ENCODE peak calls at places on chromosome 12, in five cellular contexts. One of them, this sample, is unnamed.

GRCh38 chr12:110109037-110109836 is 14.9 kb upstream of the IFT81 start:
- DNase-seq in posterior cingulate gyrus: no peak
- DNase-seq in ELF-1: peak; percentile 32
- DNase-seq in stimulated activated CD8-positive, alpha-beta memory T cell treated with anti-CD3 and anti-CD28 coated beads, Interleukin-12 subunit alpha, Interleukin-12 subunit beta, amount 100 ng/mL, for 4 hours: no peak
- DNase-seq in activated CD4-positive, alpha-beta T cell treated with anti-CD3 and anti-CD28 coated beads, Interleukin-2, amount 50 U/mL, for 1 hour: no peak
- DNase-seq in this sample: no peak

GRCh38 chr12:29164477-29165163 is 15.5 kb downstream of the FAR2 start:
- DNase-seq in posterior cingulate gyrus: no peak
- DNase-seq in ELF-1: no peak
- DNase-seq in stimulated activated CD8-positive, alpha-beta memory T cell treated with anti-CD3 and anti-CD28 coated beads, Interleukin-12 subunit alpha, Interleukin-12 subunit beta, amount 100 ng/mL, for 4 hours: no peak
- DNase-seq in activated CD4-positive, alpha-beta T cell treated with anti-CD3 and anti-CD28 coated beads, Interleukin-2, amount 50 U/mL, for 1 hour: no peak
- DNase-seq in this sample: no peak

GRCh38 chr12:88562846-88563582 is 17.3 kb downstream of the KITLG start:
- DNase-seq in posterior cingulate gyrus: no peak
- DNase-seq in ELF-1: no peak
- DNase-seq in stimulated activated CD8-positive, alpha-beta memory T cell treated with anti-CD3 and anti-CD28 coated beads, Interleukin-12 subunit alpha, Interleukin-12 subunit beta, amount 100 ng/mL, for 4 hours: no peak
- DNase-seq in activated CD4-positive, alpha-beta T cell treated with anti-CD3 and anti-CD28 coated beads, Interleukin-2, amount 50 U/mL, for 1 hour: no peak
- DNase-seq in this sample: no peak

GRCh38 chr12:64583395-64584172 is 26.7 kb upstream of the RASSF3 start:
- DNase-seq in posterior cingulate gyrus: no peak
- DNase-seq in ELF-1: no peak
- DNase-seq in stimulated activated CD8-positive, alpha-beta memory T cell treated with anti-CD3 and anti-CD28 coated beads, Interleukin-12 subunit alpha, Interleukin-12 subunit beta, amount 100 ng/mL, for 4 hours: no peak
- DNase-seq in activated CD4-positive, alpha-beta T cell treated with anti-CD3 and anti-CD28 coated beads, Interleukin-2, amount 50 U/mL, for 1 hour: no peak
- DNase-seq in this sample: no peak

GRCh38 chr12:66725031-66725430 is 46.2 kb upstream of the GRIP1 start:
- DNase-seq in posterior cingulate gyrus: no peak
- DNase-seq in ELF-1: no peak
- DNase-seq in stimulated activated CD8-positive, alpha-beta memory T cell treated with anti-CD3 and anti-CD28 coated beads, Interleukin-12 subunit alpha, Interleukin-12 subunit beta, amount 100 ng/mL, for 4 hours: no peak
- DNase-seq in activated CD4-positive, alpha-beta T cell treated with anti-CD3 and anti-CD28 coated beads, Interleukin-2, amount 50 U/mL, for 1 hour: no peak
- DNase-seq in this sample: no peak

GRCh38 chr12:104230304-104230703 is 14.7 kb downstream of the TXNRD1 start:
- DNase-seq in posterior cingulate gyrus: no peak
- DNase-seq in ELF-1: no peak
- DNase-seq in stimulated activated CD8-positive, alpha-beta memory T cell treated with anti-CD3 and anti-CD28 coated beads, Interleukin-12 subunit alpha, Interleukin-12 subunit beta, amount 100 ng/mL, for 4 hours: no peak
- DNase-seq in activated CD4-positive, alpha-beta T cell treated with anti-CD3 and anti-CD28 coated beads, Interleukin-2, amount 50 U/mL, for 1 hour: no peak
- DNase-seq in this sample: no peak

GRCh38 chr12:108305520-108305919 is 33.6 kb downstream of the CMKLR1 start:
- DNase-seq in posterior cingulate gyrus: peak; percentile 41
- DNase-seq in ELF-1: peak; percentile 68
- DNase-seq in stimulated activated CD8-positive, alpha-beta memory T cell treated with anti-CD3 and anti-CD28 coated beads, Interleukin-12 subunit alpha, Interleukin-12 subunit beta, amount 100 ng/mL, for 4 hours: no peak
- DNase-seq in activated CD4-positive, alpha-beta T cell treated with anti-CD3 and anti-CD28 coated beads, Interleukin-2, amount 50 U/mL, for 1 hour: peak; percentile 4
- DNase-seq in this sample: peak; percentile 51

GRCh38 chr12:2687058-2687457 is 107.7 kb upstream of the FKBP4 start:
- DNase-seq in posterior cingulate gyrus: no peak
- DNase-seq in ELF-1: no peak
- DNase-seq in stimulated activated CD8-positive, alpha-beta memory T cell treated with anti-CD3 and anti-CD28 coated beads, Interleukin-12 subunit alpha, Interleukin-12 subunit beta, amount 100 ng/mL, for 4 hours: no peak
- DNase-seq in activated CD4-positive, alpha-beta T cell treated with anti-CD3 and anti-CD28 coated beads, Interleukin-2, amount 50 U/mL, for 1 hour: no peak
- DNase-seq in this sample: no peak

GRCh38 chr12:13293086-13293485 is 96.6 kb downstream of the EMP1 start:
- DNase-seq in posterior cingulate gyrus: no peak
- DNase-seq in ELF-1: no peak
- DNase-seq in stimulated activated CD8-positive, alpha-beta memory T cell treated with anti-CD3 and anti-CD28 coated beads, Interleukin-12 subunit alpha, Interleukin-12 subunit beta, amount 100 ng/mL, for 4 hours: no peak
- DNase-seq in activated CD4-positive, alpha-beta T cell treated with anti-CD3 and anti-CD28 coated beads, Interleukin-2, amount 50 U/mL, for 1 hour: no peak
- DNase-seq in this sample: no peak

GRCh38 chr12:64824130-64824499 is 332 bp upstream of the TBC1D30 start:
- DNase-seq in posterior cingulate gyrus: no peak
- DNase-seq in ELF-1: no peak
- DNase-seq in stimulated activated CD8-positive, alpha-beta memory T cell treated with anti-CD3 and anti-CD28 coated beads, Interleukin-12 subunit alpha, Interleukin-12 subunit beta, amount 100 ng/mL, for 4 hours: no peak
- DNase-seq in activated CD4-positive, alpha-beta T cell treated with anti-CD3 and anti-CD28 coated beads, Interleukin-2, amount 50 U/mL, for 1 hour: no peak
- DNase-seq in this sample: no peak

GRCh38 chr12:127941332-127941731 is 325.6 kb upstream of the TMEM132C start:
- DNase-seq in posterior cingulate gyrus: no peak
- DNase-seq in ELF-1: no peak
- DNase-seq in stimulated activated CD8-positive, alpha-beta memory T cell treated with anti-CD3 and anti-CD28 coated beads, Interleukin-12 subunit alpha, Interleukin-12 subunit beta, amount 100 ng/mL, for 4 hours: no peak
- DNase-seq in activated CD4-positive, alpha-beta T cell treated with anti-CD3 and anti-CD28 coated beads, Interleukin-2, amount 50 U/mL, for 1 hour: no peak
- DNase-seq in this sample: no peak

GRCh38 chr12:3600039-3600720 is 109.2 kb downstream of the PRMT8 start:
- DNase-seq in posterior cingulate gyrus: no peak
- DNase-seq in ELF-1: peak; percentile 84
- DNase-seq in stimulated activated CD8-positive, alpha-beta memory T cell treated with anti-CD3 and anti-CD28 coated beads, Interleukin-12 subunit alpha, Interleukin-12 subunit beta, amount 100 ng/mL, for 4 hours: no peak
- DNase-seq in activated CD4-positive, alpha-beta T cell treated with anti-CD3 and anti-CD28 coated beads, Interleukin-2, amount 50 U/mL, for 1 hour: no peak
- DNase-seq in this sample: no peak

GRCh38 chr12:46373303-46374182 is 970 bp upstream of the SLC38A2 start:
- DNase-seq in posterior cingulate gyrus: peak; percentile 42
- DNase-seq in ELF-1: peak; percentile 82
- DNase-seq in stimulated activated CD8-positive, alpha-beta memory T cell treated with anti-CD3 and anti-CD28 coated beads, Interleukin-12 subunit alpha, Interleukin-12 subunit beta, amount 100 ng/mL, for 4 hours: no peak
- DNase-seq in activated CD4-positive, alpha-beta T cell treated with anti-CD3 and anti-CD28 coated beads, Interleukin-2, amount 50 U/mL, for 1 hour: peak; percentile 22
- DNase-seq in this sample: peak; percentile 64

GRCh38 chr12:119115296-119115905 is 63.3 kb upstream of the HSPB8 start:
- DNase-seq in posterior cingulate gyrus: no peak
- DNase-seq in ELF-1: peak; percentile 64
- DNase-seq in stimulated activated CD8-positive, alpha-beta memory T cell treated with anti-CD3 and anti-CD28 coated beads, Interleukin-12 subunit alpha, Interleukin-12 subunit beta, amount 100 ng/mL, for 4 hours: no peak
- DNase-seq in activated CD4-positive, alpha-beta T cell treated with anti-CD3 and anti-CD28 coated beads, Interleukin-2, amount 50 U/mL, for 1 hour: peak; percentile 3
- DNase-seq in this sample: no peak

GRCh38 chr12:124577986-124578385 is 10.6 kb upstream of the NCOR2 start:
- DNase-seq in posterior cingulate gyrus: no peak
- DNase-seq in ELF-1: peak; percentile 48
- DNase-seq in stimulated activated CD8-positive, alpha-beta memory T cell treated with anti-CD3 and anti-CD28 coated beads, Interleukin-12 subunit alpha, Interleukin-12 subunit beta, amount 100 ng/mL, for 4 hours: no peak
- DNase-seq in activated CD4-positive, alpha-beta T cell treated with anti-CD3 and anti-CD28 coated beads, Interleukin-2, amount 50 U/mL, for 1 hour: no peak
- DNase-seq in this sample: no peak

GRCh38 chr12:84974177-84974815 is 61.7 kb upstream of the SLC6A15 start:
- DNase-seq in posterior cingulate gyrus: no peak
- DNase-seq in ELF-1: no peak
- DNase-seq in stimulated activated CD8-positive, alpha-beta memory T cell treated with anti-CD3 and anti-CD28 coated beads, Interleukin-12 subunit alpha, Interleukin-12 subunit beta, amount 100 ng/mL, for 4 hours: no peak
- DNase-seq in activated CD4-positive, alpha-beta T cell treated with anti-CD3 and anti-CD28 coated beads, Interleukin-2, amount 50 U/mL, for 1 hour: no peak
- DNase-seq in this sample: no peak

GRCh38 chr12:49891476-49891875 is 12.2 kb downstream of the FAIM2 start:
- DNase-seq in posterior cingulate gyrus: no peak
- DNase-seq in ELF-1: no peak
- DNase-seq in stimulated activated CD8-positive, alpha-beta memory T cell treated with anti-CD3 and anti-CD28 coated beads, Interleukin-12 subunit alpha, Interleukin-12 subunit beta, amount 100 ng/mL, for 4 hours: no peak
- DNase-seq in activated CD4-positive, alpha-beta T cell treated with anti-CD3 and anti-CD28 coated beads, Interleukin-2, amount 50 U/mL, for 1 hour: no peak
- DNase-seq in this sample: no peak

GRCh38 chr12:67655829-67656614 is 7.5 kb downstream of the DYRK2 start:
- DNase-seq in posterior cingulate gyrus: no peak
- DNase-seq in ELF-1: no peak
- DNase-seq in stimulated activated CD8-positive, alpha-beta memory T cell treated with anti-CD3 and anti-CD28 coated beads, Interleukin-12 subunit alpha, Interleukin-12 subunit beta, amount 100 ng/mL, for 4 hours: no peak
- DNase-seq in activated CD4-positive, alpha-beta T cell treated with anti-CD3 and anti-CD28 coated beads, Interleukin-2, amount 50 U/mL, for 1 hour: no peak
- DNase-seq in this sample: no peak

GRCh38 chr12:4392223-4392742 is 12.8 kb upstream of the FGF23 start:
- DNase-seq in posterior cingulate gyrus: no peak
- DNase-seq in ELF-1: no peak
- DNase-seq in stimulated activated CD8-positive, alpha-beta memory T cell treated with anti-CD3 and anti-CD28 coated beads, Interleukin-12 subunit alpha, Interleukin-12 subunit beta, amount 100 ng/mL, for 4 hours: no peak
- DNase-seq in activated CD4-positive, alpha-beta T cell treated with anti-CD3 and anti-CD28 coated beads, Interleukin-2, amount 50 U/mL, for 1 hour: no peak
- DNase-seq in this sample: no peak

GRCh38 chr12:5258498-5258897 is 173.4 kb upstream of the NTF3 start:
- DNase-seq in posterior cingulate gyrus: no peak
- DNase-seq in ELF-1: peak; percentile 8
- DNase-seq in stimulated activated CD8-positive, alpha-beta memory T cell treated with anti-CD3 and anti-CD28 coated beads, Interleukin-12 subunit alpha, Interleukin-12 subunit beta, amount 100 ng/mL, for 4 hours: no peak
- DNase-seq in activated CD4-positive, alpha-beta T cell treated with anti-CD3 and anti-CD28 coated beads, Interleukin-2, amount 50 U/mL, for 1 hour: no peak
- DNase-seq in this sample: no peak

GRCh38 chr12:89848732-89849131 is 140.1 kb upstream of the ATP2B1 start:
- DNase-seq in posterior cingulate gyrus: no peak
- DNase-seq in ELF-1: no peak
- DNase-seq in stimulated activated CD8-positive, alpha-beta memory T cell treated with anti-CD3 and anti-CD28 coated beads, Interleukin-12 subunit alpha, Interleukin-12 subunit beta, amount 100 ng/mL, for 4 hours: no peak
- DNase-seq in activated CD4-positive, alpha-beta T cell treated with anti-CD3 and anti-CD28 coated beads, Interleukin-2, amount 50 U/mL, for 1 hour: no peak
- DNase-seq in this sample: no peak

GRCh38 chr12:89943461-89943860 is 234.8 kb upstream of the ATP2B1 start:
- DNase-seq in posterior cingulate gyrus: no peak
- DNase-seq in ELF-1: no peak
- DNase-seq in stimulated activated CD8-positive, alpha-beta memory T cell treated with anti-CD3 and anti-CD28 coated beads, Interleukin-12 subunit alpha, Interleukin-12 subunit beta, amount 100 ng/mL, for 4 hours: no peak
- DNase-seq in activated CD4-positive, alpha-beta T cell treated with anti-CD3 and anti-CD28 coated beads, Interleukin-2, amount 50 U/mL, for 1 hour: no peak
- DNase-seq in this sample: no peak

GRCh38 chr12:113479578-113480335 is 8.1 kb upstream of the LHX5 start:
- DNase-seq in posterior cingulate gyrus: no peak
- DNase-seq in ELF-1: peak; percentile 91
- DNase-seq in stimulated activated CD8-positive, alpha-beta memory T cell treated with anti-CD3 and anti-CD28 coated beads, Interleukin-12 subunit alpha, Interleukin-12 subunit beta, amount 100 ng/mL, for 4 hours: no peak
- DNase-seq in activated CD4-positive, alpha-beta T cell treated with anti-CD3 and anti-CD28 coated beads, Interleukin-2, amount 50 U/mL, for 1 hour: peak; percentile 36
- DNase-seq in this sample: no peak

GRCh38 chr12:11777962-11778361 is 128.5 kb downstream of the ETV6 start:
- DNase-seq in posterior cingulate gyrus: no peak
- DNase-seq in ELF-1: no peak
- DNase-seq in stimulated activated CD8-positive, alpha-beta memory T cell treated with anti-CD3 and anti-CD28 coated beads, Interleukin-12 subunit alpha, Interleukin-12 subunit beta, amount 100 ng/mL, for 4 hours: no peak
- DNase-seq in activated CD4-positive, alpha-beta T cell treated with anti-CD3 and anti-CD28 coated beads, Interleukin-2, amount 50 U/mL, for 1 hour: no peak
- DNase-seq in this sample: no peak

GRCh38 chr12:47885566-47885965 is 19.2 kb downstream of the VDR start:
- DNase-seq in posterior cingulate gyrus: no peak
- DNase-seq in ELF-1: no peak
- DNase-seq in stimulated activated CD8-positive, alpha-beta memory T cell treated with anti-CD3 and anti-CD28 coated beads, Interleukin-12 subunit alpha, Interleukin-12 subunit beta, amount 100 ng/mL, for 4 hours: no peak
- DNase-seq in activated CD4-positive, alpha-beta T cell treated with anti-CD3 and anti-CD28 coated beads, Interleukin-2, amount 50 U/mL, for 1 hour: no peak
- DNase-seq in this sample: no peak

GRCh38 chr12:25447046-25447445 is 106.0 kb downstream of the LMNTD1 start:
- DNase-seq in posterior cingulate gyrus: no peak
- DNase-seq in ELF-1: no peak
- DNase-seq in stimulated activated CD8-positive, alpha-beta memory T cell treated with anti-CD3 and anti-CD28 coated beads, Interleukin-12 subunit alpha, Interleukin-12 subunit beta, amount 100 ng/mL, for 4 hours: no peak
- DNase-seq in activated CD4-positive, alpha-beta T cell treated with anti-CD3 and anti-CD28 coated beads, Interleukin-2, amount 50 U/mL, for 1 hour: no peak
- DNase-seq in this sample: no peak

GRCh38 chr12:91205791-91206190 is 23.2 kb upstream of the DCN start:
- DNase-seq in posterior cingulate gyrus: no peak
- DNase-seq in ELF-1: no peak
- DNase-seq in stimulated activated CD8-positive, alpha-beta memory T cell treated with anti-CD3 and anti-CD28 coated beads, Interleukin-12 subunit alpha, Interleukin-12 subunit beta, amount 100 ng/mL, for 4 hours: no peak
- DNase-seq in activated CD4-positive, alpha-beta T cell treated with anti-CD3 and anti-CD28 coated beads, Interleukin-2, amount 50 U/mL, for 1 hour: no peak
- DNase-seq in this sample: no peak

GRCh38 chr12:124509676-124510300 is 57.6 kb downstream of the NCOR2 start:
- DNase-seq in posterior cingulate gyrus: peak; percentile 66
- DNase-seq in ELF-1: no peak
- DNase-seq in stimulated activated CD8-positive, alpha-beta memory T cell treated with anti-CD3 and anti-CD28 coated beads, Interleukin-12 subunit alpha, Interleukin-12 subunit beta, amount 100 ng/mL, for 4 hours: no peak
- DNase-seq in activated CD4-positive, alpha-beta T cell treated with anti-CD3 and anti-CD28 coated beads, Interleukin-2, amount 50 U/mL, for 1 hour: no peak
- DNase-seq in this sample: peak; percentile 68

GRCh38 chr12:111557271-111558106 is 41.6 kb downstream of the ATXN2 start:
- DNase-seq in posterior cingulate gyrus: no peak
- DNase-seq in ELF-1: no peak
- DNase-seq in stimulated activated CD8-positive, alpha-beta memory T cell treated with anti-CD3 and anti-CD28 coated beads, Interleukin-12 subunit alpha, Interleukin-12 subunit beta, amount 100 ng/mL, for 4 hours: no peak
- DNase-seq in activated CD4-positive, alpha-beta T cell treated with anti-CD3 and anti-CD28 coated beads, Interleukin-2, amount 50 U/mL, for 1 hour: no peak
- DNase-seq in this sample: no peak

GRCh38 chr12:15963271-15963670 is 52.1 kb downstream of the DERA start:
- DNase-seq in posterior cingulate gyrus: no peak
- DNase-seq in ELF-1: no peak
- DNase-seq in stimulated activated CD8-positive, alpha-beta memory T cell treated with anti-CD3 and anti-CD28 coated beads, Interleukin-12 subunit alpha, Interleukin-12 subunit beta, amount 100 ng/mL, for 4 hours: no peak
- DNase-seq in activated CD4-positive, alpha-beta T cell treated with anti-CD3 and anti-CD28 coated beads, Interleukin-2, amount 50 U/mL, for 1 hour: no peak
- DNase-seq in this sample: no peak

GRCh38 chr12:52141306-52141705 is 50.5 kb downstream of the KRT80 start:
- DNase-seq in posterior cingulate gyrus: no peak
- DNase-seq in ELF-1: peak; percentile 38
- DNase-seq in stimulated activated CD8-positive, alpha-beta memory T cell treated with anti-CD3 and anti-CD28 coated beads, Interleukin-12 subunit alpha, Interleukin-12 subunit beta, amount 100 ng/mL, for 4 hours: no peak
- DNase-seq in activated CD4-positive, alpha-beta T cell treated with anti-CD3 and anti-CD28 coated beads, Interleukin-2, amount 50 U/mL, for 1 hour: no peak
- DNase-seq in this sample: no peak

GRCh38 chr12:85260904-85261303 is 19.1 kb upstream of the ALX1 start:
- DNase-seq in posterior cingulate gyrus: no peak
- DNase-seq in ELF-1: no peak
- DNase-seq in stimulated activated CD8-positive, alpha-beta memory T cell treated with anti-CD3 and anti-CD28 coated beads, Interleukin-12 subunit alpha, Interleukin-12 subunit beta, amount 100 ng/mL, for 4 hours: no peak
- DNase-seq in activated CD4-positive, alpha-beta T cell treated with anti-CD3 and anti-CD28 coated beads, Interleukin-2, amount 50 U/mL, for 1 hour: no peak
- DNase-seq in this sample: no peak

GRCh38 chr12:108768591-108769500 is 37.5 kb upstream of the CORO1C start:
- DNase-seq in posterior cingulate gyrus: no peak
- DNase-seq in ELF-1: peak; percentile 80
- DNase-seq in stimulated activated CD8-positive, alpha-beta memory T cell treated with anti-CD3 and anti-CD28 coated beads, Interleukin-12 subunit alpha, Interleukin-12 subunit beta, amount 100 ng/mL, for 4 hours: peak; percentile 3
- DNase-seq in activated CD4-positive, alpha-beta T cell treated with anti-CD3 and anti-CD28 coated beads, Interleukin-2, amount 50 U/mL, for 1 hour: no peak
- DNase-seq in this sample: no peak

GRCh38 chr12:27861428-27862167 is 81.6 kb upstream of the MANSC4 start:
- DNase-seq in posterior cingulate gyrus: no peak
- DNase-seq in ELF-1: no peak
- DNase-seq in stimulated activated CD8-positive, alpha-beta memory T cell treated with anti-CD3 and anti-CD28 coated beads, Interleukin-12 subunit alpha, Interleukin-12 subunit beta, amount 100 ng/mL, for 4 hours: no peak
- DNase-seq in activated CD4-positive, alpha-beta T cell treated with anti-CD3 and anti-CD28 coated beads, Interleukin-2, amount 50 U/mL, for 1 hour: no peak
- DNase-seq in this sample: no peak

GRCh38 chr12:49959570-49960473 is 1.9 kb upstream of the AQP5 start:
- DNase-seq in posterior cingulate gyrus: no peak
- DNase-seq in ELF-1: peak; percentile 52
- DNase-seq in stimulated activated CD8-positive, alpha-beta memory T cell treated with anti-CD3 and anti-CD28 coated beads, Interleukin-12 subunit alpha, Interleukin-12 subunit beta, amount 100 ng/mL, for 4 hours: no peak
- DNase-seq in activated CD4-positive, alpha-beta T cell treated with anti-CD3 and anti-CD28 coated beads, Interleukin-2, amount 50 U/mL, for 1 hour: no peak
- DNase-seq in this sample: no peak

GRCh38 chr12:75058228-75058627 is 151.4 kb downstream of the KCNC2 start:
- DNase-seq in posterior cingulate gyrus: no peak
- DNase-seq in ELF-1: no peak
- DNase-seq in stimulated activated CD8-positive, alpha-beta memory T cell treated with anti-CD3 and anti-CD28 coated beads, Interleukin-12 subunit alpha, Interleukin-12 subunit beta, amount 100 ng/mL, for 4 hours: no peak
- DNase-seq in activated CD4-positive, alpha-beta T cell treated with anti-CD3 and anti-CD28 coated beads, Interleukin-2, amount 50 U/mL, for 1 hour: no peak
- DNase-seq in this sample: no peak

GRCh38 chr12:116719661-116720060 is 18.2 kb downstream of the SPRING1 start:
- DNase-seq in posterior cingulate gyrus: no peak
- DNase-seq in ELF-1: no peak
- DNase-seq in stimulated activated CD8-positive, alpha-beta memory T cell treated with anti-CD3 and anti-CD28 coated beads, Interleukin-12 subunit alpha, Interleukin-12 subunit beta, amount 100 ng/mL, for 4 hours: no peak
- DNase-seq in activated CD4-positive, alpha-beta T cell treated with anti-CD3 and anti-CD28 coated beads, Interleukin-2, amount 50 U/mL, for 1 hour: no peak
- DNase-seq in this sample: no peak

GRCh38 chr12:106976013-106976658 is 10.8 kb downstream of the MTERF2 start:
- DNase-seq in posterior cingulate gyrus: no peak
- DNase-seq in ELF-1: no peak
- DNase-seq in stimulated activated CD8-positive, alpha-beta memory T cell treated with anti-CD3 and anti-CD28 coated beads, Interleukin-12 subunit alpha, Interleukin-12 subunit beta, amount 100 ng/mL, for 4 hours: no peak
- DNase-seq in activated CD4-positive, alpha-beta T cell treated with anti-CD3 and anti-CD28 coated beads, Interleukin-2, amount 50 U/mL, for 1 hour: no peak
- DNase-seq in this sample: no peak

GRCh38 chr12:43332977-43333649 is 218.9 kb downstream of the ADAMTS20 start:
- DNase-seq in posterior cingulate gyrus: no peak
- DNase-seq in ELF-1: no peak
- DNase-seq in stimulated activated CD8-positive, alpha-beta memory T cell treated with anti-CD3 and anti-CD28 coated beads, Interleukin-12 subunit alpha, Interleukin-12 subunit beta, amount 100 ng/mL, for 4 hours: no peak
- DNase-seq in activated CD4-positive, alpha-beta T cell treated with anti-CD3 and anti-CD28 coated beads, Interleukin-2, amount 50 U/mL, for 1 hour: no peak
- DNase-seq in this sample: no peak

This sample was measured in dorsolateral prefrontal cortex.